ENCODE peak calls at places on chromosome X, in seven cellular contexts. Y is AG04449, U is coronary artery, Z is tibial nerve, N is neural progenitor cell, D is upper lobe of right lung, S is GM23338. V is an unnamed sample.

GRCh38 chrX:136194546-136194945 is 47.2 kb downstream of the FHL1 start:
- DNase-seq in U (no peak), D (no peak), Z (no peak), N (no peak), Y (no peak), S (no peak), V (no peak)

GRCh38 chrX:84475596-84475995 is 26.7 kb downstream of the HDX start:
- DNase-seq in D (no peak), U (no peak), N (no peak), S (no peak), Y (no peak), Z (no peak), V (no peak)

GRCh38 chrX:150476183-150476699 is 92.2 kb upstream of the MTM1 start:
- DNase-seq in S (no peak), U (no peak), Z (no peak), D (no peak), N (no peak), Y (no peak), V (peak)

GRCh38 chrX:73851014-73852009 is 288.3 kb downstream of the CHIC1 start:
- DNase-seq in S (no peak), N (no peak), Z (no peak), Y (no peak), D (no peak), U (peak), V (peak)

GRCh38 chrX:129743835-129744234 is 5.1 kb downstream of the XPNPEP2 start:
- DNase-seq in Y (no peak), N (no peak), D (no peak), U (no peak), Z (no peak), S (no peak), V (no peak)

GRCh38 chrX:36214924-36215323 is 295.4 kb downstream of the CFAP47 start:
- DNase-seq in N (no peak), U (no peak), D (no peak), Z (no peak), S (peak), Y (no peak), V (no peak)

GRCh38 chrX:84188320-84188834 is 378 bp upstream of the RPS6KA6 start:
- DNase-seq in S (peak), U (peak), N (peak), Z (peak), D (peak), Y (no peak), V (peak)

GRCh38 chrX:153595859-153596857 is 2.8 kb downstream of the CCNQ start:
- DNase-seq in N (no peak), U (no peak), D (no peak), Y (no peak), Z (no peak), S (no peak), V (no peak)

GRCh38 chrX:118350221-118350620 is 4.3 kb downstream of the WDR44 start:
- DNase-seq in Z (no peak), D (no peak), N (no peak), S (no peak), Y (no peak), U (no peak), V (no peak)

GRCh38 chrX:38192007-38192625 is 28.6 kb downstream of the SRPX start:
- DNase-seq in Y (no peak), S (peak), U (no peak), N (peak), Z (peak), D (no peak), V (no peak)

GRCh38 chrX:101658661-101659477 is 781 bp downstream of the ARMCX2 start:
- DNase-seq in D (peak), U (no peak), N (peak), Y (no peak), S (peak), Z (peak), V (peak)

GRCh38 chrX:24515447-24515846 is 50.4 kb downstream of the PDK3 start:
- DNase-seq in Z (no peak), S (peak), D (no peak), U (no peak), Y (no peak), N (peak), V (peak)

GRCh38 chrX:125203737-125204578 is 115.7 kb upstream of the TEX13C start:
- DNase-seq in Z (no peak), D (peak), N (peak), Y (no peak), U (no peak), S (peak), V (peak)

GRCh38 chrX:47384502-47384901 is 14.1 kb downstream of the ZNF157 start:
- DNase-seq in S (peak), D (no peak), Z (peak), N (peak), U (no peak), Y (no peak), V (peak)

GRCh38 chrX:25650216-25650615 is 487.9 kb upstream of the MAGEB18 start:
- DNase-seq in D (no peak), N (no peak), S (no peak), Z (no peak), U (no peak), Y (no peak), V (no peak)

GRCh38 chrX:154419189-154419588 is 7.8 kb downstream of the TAFAZZIN start:
- DNase-seq in U (no peak), N (no peak), Z (no peak), S (no peak), D (no peak), Y (no peak), V (no peak)

GRCh38 chrX:42976729-42977366 is 198.9 kb upstream of the PPP1R2C start:
- DNase-seq in Z (no peak), D (no peak), S (peak), U (no peak), N (no peak), Y (no peak), V (no peak)

GRCh38 chrX:68599256-68600152 is 48.0 kb upstream of the STARD8 start:
- DNase-seq in D (no peak), S (peak), Z (peak), Y (no peak), N (no peak), U (no peak), V (no peak)

GRCh38 chrX:154002215-154002719 is 17.4 kb downstream of the IRAK1 start:
- DNase-seq in N (peak), Y (no peak), D (peak), S (peak), U (no peak), Z (no peak), V (no peak)

GRCh38 chrX:20393944-20394343 is 127.2 kb upstream of the RPS6KA3 start:
- DNase-seq in D (no peak), U (no peak), S (no peak), N (no peak), Z (no peak), Y (no peak), V (no peak)

GRCh38 chrX:129831486-129831885 is 12.2 kb downstream of the ZDHHC9 start:
- DNase-seq in N (peak), D (no peak), U (no peak), Y (no peak), S (no peak), Z (peak), V (no peak)

GRCh38 chrX:112946227-112946626 is 105.6 kb upstream of the AMOT start:
- DNase-seq in D (no peak), Z (no peak), N (no peak), S (no peak), Y (no peak), U (no peak), V (no peak)

GRCh38 chrX:18146009-18146408 is 74.7 kb downstream of the BEND2 start:
- DNase-seq in Y (no peak), S (no peak), Z (no peak), U (no peak), D (no peak), N (no peak), V (no peak)

GRCh38 chrX:149630681-149631292 is 805 bp downstream of the TMEM185A start:
- DNase-seq in S (no peak), U (no peak), D (no peak), N (no peak), Y (no peak), Z (no peak), V (peak)

GRCh38 chrX:28135378-28136047 is 154.3 kb upstream of the DCAF8L1 start:
- DNase-seq in Y (no peak), U (no peak), S (no peak), D (no peak), N (no peak), Z (no peak), V (peak)

GRCh38 chrX:19888419-19888879 is 1.0 kb upstream of the SH3KBP1 start:
- DNase-seq in S (peak), D (no peak), U (no peak), Z (peak), Y (no peak), N (peak), V (peak)

GRCh38 chrX:105179644-105180043 is 40.9 kb downstream of the TEX13A start:
- DNase-seq in D (no peak), N (no peak), Z (no peak), U (no peak), S (no peak), Y (no peak), V (no peak)

GRCh38 chrX:53479295-53479694 is 45.1 kb upstream of the HSD17B10 start:
- DNase-seq in N (peak), Y (no peak), D (no peak), Z (no peak), U (no peak), S (peak), V (no peak)

GRCh38 chrX:115234220-115234557 is 293 bp upstream of the LRCH2 start:
- DNase-seq in N (no peak), Z (no peak), U (no peak), D (no peak), Y (no peak), S (no peak), V (no peak)

GRCh38 chrX:34903316-34903715 is 39.3 kb upstream of the FAM47B start:
- DNase-seq in Y (no peak), Z (no peak), N (no peak), U (no peak), D (no peak), S (no peak), V (no peak)

GRCh38 chrX:131827935-131828334 is 195.2 kb upstream of the STK26 start:
- DNase-seq in Z (no peak), U (no peak), Y (no peak), D (no peak), S (peak), N (peak), V (no peak)

GRCh38 chrX:70172964-70173363 is 4.3 kb upstream of the DGAT2L6 start:
- DNase-seq in S (peak), U (no peak), D (no peak), Y (no peak), N (peak), Z (no peak), V (no peak)

GRCh38 chrX:81377329-81377728 is 175.4 kb downstream of the SH3BGRL start:
- DNase-seq in U (no peak), N (peak), S (peak), Z (peak), Y (no peak), D (no peak), V (peak)

GRCh38 chrX:6965729-6966128 is 181.8 kb upstream of the STS start:
- DNase-seq in U (no peak), N (no peak), D (no peak), S (no peak), Z (no peak), Y (no peak), V (no peak)

GRCh38 chrX:150692837-150693781 is at the start of gene MTMR1:
- DNase-seq in D (peak), U (no peak), Y (no peak), S (peak), N (peak), Z (no peak), V (no peak)

GRCh38 chrX:30153175-30153880 is 62.0 kb upstream of the MAGEB2 start:
- DNase-seq in N (no peak), Y (no peak), S (no peak), Z (no peak), U (no peak), D (no peak), V (no peak)

GRCh38 chrX:144715356-144715755 is 531.9 kb upstream of the SPANXN1 start:
- DNase-seq in Y (no peak), U (no peak), S (no peak), Z (no peak), D (no peak), N (no peak), V (no peak)

DNA sequence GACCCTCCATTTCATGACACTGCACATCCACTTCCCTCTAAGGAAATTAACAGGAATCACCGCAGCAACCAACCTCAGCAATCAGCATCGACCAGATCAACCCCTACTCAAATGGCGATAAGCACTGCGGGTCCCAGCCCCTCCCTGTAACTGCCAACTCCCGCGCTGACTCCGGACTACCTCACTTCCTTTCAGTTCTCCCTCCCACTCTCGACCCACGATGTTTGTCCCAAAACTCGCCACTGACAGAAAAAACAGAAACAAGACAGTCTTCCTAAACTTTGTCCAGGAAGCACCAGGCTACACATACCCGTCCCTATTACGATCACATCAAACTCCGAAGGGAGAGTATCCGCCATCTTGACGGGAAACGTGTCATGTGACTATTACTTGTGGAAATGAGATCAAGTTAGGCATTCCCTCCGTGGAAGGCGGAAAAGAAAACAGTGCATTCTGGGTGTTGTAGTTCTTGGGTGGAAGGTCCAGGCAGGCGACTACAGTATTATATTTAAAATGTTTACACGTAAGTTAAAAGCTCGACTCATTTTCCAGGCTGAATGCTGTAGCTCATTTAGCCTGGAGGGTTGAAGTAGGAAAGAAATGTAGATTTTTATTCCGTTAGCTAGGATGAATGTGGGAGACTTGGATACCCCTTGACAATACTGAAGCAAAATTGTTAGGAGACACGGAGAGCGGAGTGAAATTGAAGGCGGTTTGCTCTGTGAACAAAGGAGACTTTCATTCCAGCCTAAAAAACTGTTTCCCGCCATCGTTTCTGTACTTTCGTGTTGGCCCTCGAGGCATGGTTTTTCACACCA is at the start of gene CHM:
- DNase-seq in U (peak), Y (peak), S (peak), N (peak), Z (peak), D (peak), V (peak)
- H3K4me3 ChIP-seq in U (peak), Y (peak), S (peak), N (peak), Z (peak), D (peak), V (peak)

GRCh38 chrX:134907302-134907701 is 83.5 kb upstream of the SMIM10 start:
- DNase-seq in Z (no peak), D (no peak), N (no peak), Y (no peak), U (no peak), S (no peak), V (no peak)

GRCh38 chrX:134911348-134911747 is 79.4 kb upstream of the SMIM10 start:
- DNase-seq in N (no peak), Y (no peak), S (no peak), U (no peak), Z (no peak), D (no peak), V (no peak)

GRCh38 chrX:134909258-134909657 is 81.5 kb upstream of the SMIM10 start:
- DNase-seq in N (no peak), Z (no peak), D (no peak), U (no peak), S (no peak), Y (no peak), V (no peak)

DNA sequence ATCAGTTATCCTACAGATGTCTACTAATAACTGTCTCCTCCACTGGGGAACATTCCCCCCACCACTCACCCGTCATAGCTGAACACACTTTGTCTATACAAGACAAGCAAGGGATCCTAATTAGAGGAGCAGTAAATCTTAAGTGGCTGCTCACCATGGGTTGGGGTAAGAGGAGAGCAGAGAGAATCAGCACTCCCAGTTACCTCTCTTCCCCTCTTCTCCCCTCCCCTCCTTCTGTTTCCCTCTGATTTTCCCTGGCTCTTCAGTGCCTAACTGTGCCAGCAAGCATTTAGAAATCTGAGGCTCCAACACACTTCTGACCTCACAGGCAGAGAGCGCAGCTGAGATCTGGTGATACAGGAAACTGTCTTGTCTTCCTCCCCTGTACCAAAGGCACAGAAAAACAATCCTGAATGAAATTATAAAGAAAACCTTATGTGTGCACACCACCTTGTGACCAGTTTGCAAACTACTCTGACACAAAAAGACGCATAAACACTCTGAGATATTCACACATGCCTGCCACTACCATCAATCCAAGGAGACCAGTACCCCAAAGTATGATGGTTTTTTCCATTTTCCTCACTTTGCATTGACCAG is 82.5 kb upstream of the SMIM10 start:
- DNase-seq in D (no peak), N (no peak), Y (no peak), Z (no peak), S (no peak), U (no peak), V (no peak)
- TF ChIP-seq CTCF in D (no peak), N (peak), Y (peak), Z (no peak), S (no peak), U (no peak), V (peak)

GRCh38 chrX:1507511-1508463 is 29.2 kb downstream of the P2RY8 start:
- DNase-seq in Y (no peak), Z (no peak), S (no peak), N (no peak), D (peak), U (no peak), V (no peak)
- H3K4me3 ChIP-seq in Y (no peak), Z (no peak), S (no peak), N (no peak), D (no peak), U (no peak), V (no peak)

GRCh38 chrX:40660381-40660780 is 13.0 kb upstream of the CXorf38 start:
- DNase-seq in N (no peak), D (no peak), Y (no peak), Z (no peak), U (no peak), S (no peak), V (no peak)

GRCh38 chrX:40661489-40661888 is 14.1 kb upstream of the CXorf38 start:
- DNase-seq in Y (no peak), N (no peak), Z (no peak), D (no peak), S (no peak), U (no peak), V (no peak)

GRCh38 chrX:40663078-40663740 is 15.8 kb upstream of the CXorf38 start:
- DNase-seq in Z (no peak), S (no peak), N (no peak), D (no peak), U (no peak), Y (no peak), V (no peak)

GRCh38 chrX:40663880-40664630 is 16.7 kb upstream of the CXorf38 start:
- DNase-seq in D (no peak), Y (no peak), N (peak), Z (no peak), S (peak), U (no peak), V (no peak)
- TF ChIP-seq CTCF in D (peak), Y (peak), N (peak), Z (peak), S (peak), U (no peak), V (peak)